ENCODE peak calls at places on chromosome 1, in six cellular contexts. U is NCI-H345; Z is amniotic stem cell; K is stimulated activated CD4-positive, alpha-beta T cell treated with anti-CD3 and anti-CD28 coated beads, Interleukin-4, amount 100 ng/mL, for 24 hours; D is activated naive CD8-positive, alpha-beta T cell treated with anti-CD3 and anti-CD28 coated beads for 36 hours; R is spleen. C is an unnamed sample.

GRCh38 chr1:16172964-16173446 is 17.1 kb upstream of the EPHA2 start:
- DNase-seq in D (no peak), U (no peak), Z (no peak), K (no peak), R (no peak), C (no peak)

GRCh38 chr1:11053758-11054137 is 6.1 kb downstream of the SRM start:
- DNase-seq in D (peak; percentile 28), U (no peak), K (peak; percentile 25), Z (no peak), R (no peak), C (no peak)

GRCh38 chr1:151720974-151721787 is at the start of gene RIIAD1:
- DNase-seq in U (peak; percentile 56), D (peak; percentile 53), K (peak; percentile 23), Z (no peak), R (peak; percentile 87), C (no peak)

GRCh38 chr1:205438213-205439158 is 16.6 kb upstream of the LEMD1 start:
- DNase-seq in U (peak; percentile 81), K (no peak), R (peak; percentile 82), Z (peak; percentile 41), D (no peak), C (peak; percentile 42)

GRCh38 chr1:165815725-165816124 is 11.7 kb upstream of the UCK2 start:
- DNase-seq in D (no peak), U (no peak), K (no peak), R (no peak), Z (peak; percentile 17), C (no peak)

GRCh38 chr1:158076461-158076860 is 83.0 kb downstream of the KIRREL1 start:
- DNase-seq in K (no peak), R (no peak), D (no peak), Z (no peak), U (no peak), C (no peak)

GRCh38 chr1:67350783-67351182 is 43.1 kb downstream of the IL12RB2 start:
- DNase-seq in D (no peak), K (peak; percentile 48), U (no peak), Z (no peak), R (no peak), C (no peak)

GRCh38 chr1:11845641-11846335 is 1.8 kb downstream of the NPPA start:
- DNase-seq in K (no peak), D (no peak), U (no peak), Z (no peak), R (no peak), C (no peak)

GRCh38 chr1:183862967-183863366 is 58.0 kb downstream of the RGL1 start:
- DNase-seq in U (no peak), D (no peak), Z (no peak), K (no peak), R (no peak), C (no peak)

GRCh38 chr1:17992800-17993199 is 114.8 kb upstream of the IGSF21 start:
- DNase-seq in U (no peak), K (no peak), Z (no peak), D (no peak), R (no peak), C (no peak)

C was measured in foreskin melanocyte.